ENCODE peak calls at places on chromosomes 11 and 22, in eight cellular contexts. K is lower lobe of right lung; B is GM23248; J is aorta; O is transverse colon; G is CD8-positive, alpha-beta memory T cell; C is right lobe of liver; E is psoas muscle. A is an unnamed sample. For H3K36me3, the result is how much of the 10 kb centered on the place peaks cover.

GRCh38 chr11:17720796-17721171 is 1.4 kb downstream of the MYOD1 start:
- DNase-seq in B (no peak), K (no peak), G (no peak), C (no peak), O (no peak), E (peak), J (no peak), A (no peak)

GRCh38 chr22:45225732-45226560 is 14.7 kb downstream of the KIAA0930 start:
- DNase-seq in B (peak), O (peak), E (peak), J (peak), G (no peak), C (peak), K (peak), A (peak)

GRCh38 chr11:68402355-68403031 is 58.1 kb upstream of the PPP6R3 start:
- DNase-seq in J (no peak), E (no peak), B (no peak), K (no peak), O (no peak), C (no peak), G (no peak), A (no peak)

GRCh38 chr11:94553938-94554337 is 10.2 kb downstream of the FUT4 start:
- DNase-seq in J (no peak), O (no peak), B (peak), E (no peak), C (no peak), K (no peak), G (no peak), A (no peak)

GRCh38 chr11:123330071-123330470 is 100.0 kb upstream of the GRAMD1B start:
- DNase-seq in G (no peak), O (no peak), K (no peak), C (no peak), B (no peak), J (no peak), E (no peak), A (no peak)

GRCh38 chr22:36768141-36768540 is 7.8 kb downstream of the IFT27 start:
- DNase-seq in O (no peak), C (no peak), E (no peak), J (no peak), K (no peak), G (no peak), B (no peak), A (no peak)

GRCh38 chr11:46295312-46295995 is 18.0 kb downstream of the CREB3L1 start:
- DNase-seq in B (peak), K (peak), C (peak), E (peak), G (peak), J (peak), O (peak), A (peak)

GRCh38 chr11:121716060-121716459 is 263.3 kb upstream of the SORL1-AS1 start:
- DNase-seq in K (no peak), J (no peak), B (peak), O (no peak), C (no peak), G (no peak), E (no peak), A (peak)

GRCh38 chr22:24516301-24516737 is 21.2 kb downstream of the UPB1 start:
- DNase-seq in K (no peak), E (peak), B (peak), G (no peak), C (no peak), J (no peak), O (no peak), A (peak)

GRCh38 chr11:18171377-18172000 is 1.1 kb upstream of the MRGPRX4 start:
- DNase-seq in K (no peak), C (peak), J (no peak), G (no peak), E (no peak), B (peak), O (no peak), A (peak)

GRCh38 chr22:17831527-17832251 is 57.4 kb upstream of the BID start:
- DNase-seq in O (no peak), E (peak), K (no peak), J (no peak), G (no peak), C (no peak), B (peak), A (no peak)

GRCh38 chr11:57549983-57550382 is 12.6 kb downstream of the SMTNL1 start:
- DNase-seq in C (no peak), B (no peak), G (no peak), K (no peak), J (peak), E (no peak), O (no peak), A (no peak)

GRCh38 chr11:68041617-68042218 is 2.9 kb downstream of the TCIRG1 start:
- DNase-seq in K (peak), B (no peak), J (peak), C (no peak), G (no peak), O (no peak), E (peak), A (no peak)

GRCh38 chr11:15091620-15092019 is 18.2 kb downstream of the CALCB start:
- DNase-seq in O (no peak), K (no peak), C (no peak), G (no peak), E (no peak), B (no peak), J (no peak), A (no peak)

GRCh38 chr22:31956360-31956759 is 12.0 kb downstream of the YWHAH start:
- DNase-seq in E (no peak), B (no peak), J (no peak), C (no peak), O (no peak), K (no peak), G (no peak), A (no peak)

GRCh38 chr11:113458189-113458588 is 17.0 kb downstream of the DRD2 start:
- DNase-seq in E (no peak), J (no peak), G (no peak), B (no peak), O (no peak), C (no peak), K (no peak), A (no peak)

GRCh38 chr22:50714150-50714549 is 23.9 kb upstream of the ACR start:
- DNase-seq in E (peak), J (peak), C (peak), B (no peak), K (peak), G (no peak), O (no peak), A (no peak)

GRCh38 chr11:1300121-1300520 is 9.3 kb downstream of the TOLLIP start:
- DNase-seq in O (no peak), K (no peak), E (no peak), J (no peak), B (no peak), G (no peak), C (no peak), A (no peak)

GRCh38 chr11:2691991-2692841 is 7.6 kb downstream of the KCNQ1OT1 start:
- DNase-seq in B (no peak), J (no peak), C (no peak), O (no peak), E (peak), G (no peak), K (no peak), A (no peak)

GRCh38 chr22:37416806-37417205 is 10.5 kb downstream of the ELFN2 start:
- DNase-seq in G (no peak), O (no peak), J (no peak), K (no peak), B (no peak), E (no peak), C (no peak), A (no peak)

GRCh38 chr22:26981520-26981919 is 324.1 kb downstream of the MIAT start:
- DNase-seq in B (no peak), K (no peak), J (peak), E (no peak), G (no peak), O (peak), C (no peak), A (no peak)

GRCh38 chr22:23845661-23846469 is 7.1 kb upstream of the DERL3 start:
- DNase-seq in J (no peak), O (no peak), B (no peak), C (no peak), K (no peak), G (no peak), E (peak), A (no peak)

GRCh38 chr11:47847892-47848635 is at the start of gene NUP160:
- DNase-seq in K (peak), J (peak), G (peak), B (peak), O (peak), C (peak), E (peak), A (peak)

GRCh38 chr11:65013130-65013691 is 749 bp upstream of the ARL2 start:
- DNase-seq in K (peak), O (peak), B (peak), J (peak), E (peak), C (peak), G (peak), A (peak)

GRCh38 chr11:110000858-110001257 is 92.3 kb upstream of the ZC3H12C start:
- DNase-seq in G (no peak), E (no peak), K (no peak), B (no peak), O (no peak), J (no peak), C (no peak), A (no peak)

GRCh38 chr22:19848298-19849224 is 6.1 kb downstream of the GNB1L start:
- DNase-seq in C (peak), K (peak), G (no peak), O (peak), B (peak), J (no peak), E (peak), A (no peak)

GRCh38 chr11:8281266-8281665 is 17.6 kb upstream of the LMO1 start:
- DNase-seq in B (no peak), E (no peak), J (peak), G (no peak), C (no peak), O (no peak), K (peak), A (no peak)

GRCh38 chr11:112298535-112298934 is 37.9 kb upstream of the PLET1 start:
- DNase-seq in O (no peak), K (no peak), G (no peak), C (peak), E (peak), J (no peak), B (no peak), A (no peak)

GRCh38 chr11:8309311-8309710 is 45.6 kb upstream of the LMO1 start:
- DNase-seq in C (no peak), K (no peak), E (no peak), G (no peak), B (no peak), O (no peak), J (no peak), A (no peak)

GRCh38 chr11:134592391-134592990 is 180.4 kb upstream of the B3GAT1 start:
- DNase-seq in B (no peak), K (peak), G (peak), C (peak), O (peak), E (no peak), J (peak), A (no peak)

GRCh38 chr11:134498326-134499139 is 86.5 kb upstream of the B3GAT1 start:
- DNase-seq in E (no peak), B (no peak), O (no peak), J (peak), K (no peak), G (no peak), C (peak), A (no peak)

GRCh38 chr22:38309614-38310517 is 7.4 kb downstream of the CSNK1E start:
- DNase-seq in B (peak), E (peak), K (no peak), O (no peak), C (peak), G (no peak), J (no peak), A (no peak)

GRCh38 chr11:110573411-110573810 is 138.8 kb downstream of the ARHGAP20 start:
- DNase-seq in O (no peak), E (no peak), B (no peak), G (no peak), C (no peak), J (no peak), K (no peak), A (no peak)

DNA sequence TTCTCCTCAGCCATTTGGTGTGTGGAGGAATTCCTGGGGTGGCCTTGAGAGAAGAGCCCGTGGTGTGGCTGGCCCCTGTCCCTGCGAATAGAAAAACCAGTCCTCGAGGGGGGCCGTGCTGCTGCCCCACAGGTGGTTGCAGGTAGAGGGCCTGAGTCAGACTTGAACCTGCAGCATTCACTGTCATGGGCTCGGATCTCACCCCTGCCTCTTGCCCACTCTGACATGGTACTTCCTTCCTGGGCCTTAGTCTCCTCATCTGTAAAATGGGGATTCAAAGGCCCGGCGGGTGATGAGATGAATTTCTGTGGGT is 19.4 kb downstream of the TRMU start:
- DNase-seq in E (no peak), B (no peak), K (no peak), O (peak), C (no peak), G (no peak), J (peak), A (no peak)
- H3K36me3 ChIP-seq in E (half or more), B (under half), K (half or more), O (under half), C (under half), G (under half), J (under half), A (half or more)

DNA sequence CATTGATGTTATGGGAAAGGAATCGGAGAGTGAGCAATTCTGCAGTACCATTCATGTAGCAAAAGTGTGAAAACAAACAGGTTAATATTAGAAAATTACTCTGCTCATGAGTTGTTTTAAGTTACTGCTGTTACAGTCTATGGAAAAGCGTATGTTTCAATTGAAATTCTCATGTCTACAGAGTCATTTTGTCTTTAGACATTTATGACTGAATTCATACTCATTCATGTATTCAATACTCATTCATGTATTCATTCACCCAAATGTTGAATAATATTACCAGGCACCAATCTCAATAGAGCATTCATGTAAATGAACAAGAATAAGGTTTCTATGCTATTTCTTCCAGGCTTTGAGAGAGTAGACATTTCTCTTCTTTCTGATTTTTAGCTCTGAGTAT is 8.1 kb downstream of the FLI1 start:
- DNase-seq in J (no peak), E (no peak), C (no peak), K (no peak), O (no peak), B (no peak), G (no peak), A (no peak)
- H3K36me3 ChIP-seq in J (under half), E (under half), C (under half), K (under half), O (under half), B (under half), G (under half), A (under half)

GRCh38 chr22:46719921-46720320 is 18.1 kb downstream of the CERK start:
- DNase-seq in O (no peak), G (no peak), J (no peak), C (no peak), E (no peak), K (no peak), B (no peak), A (no peak)
- H3K36me3 ChIP-seq in O (under half), G (under half), J (under half), C (under half), E (half or more), K (half or more), B (under half), A (under half)

GRCh38 chr11:74168838-74169237 is 2.0 kb downstream of the C2CD3 start:
- DNase-seq in B (no peak), G (no peak), C (no peak), O (no peak), K (no peak), J (no peak), E (no peak), A (no peak)

GRCh38 chr11:74170694-74171629 is at the start of the genes C2CD3 and PPME1:
- DNase-seq in C (peak), B (peak), E (peak), J (peak), G (peak), O (peak), K (peak), A (peak)

GRCh38 chr11:74171630-74172465 is 759 bp downstream of the PPME1 start:
- DNase-seq in G (no peak), O (no peak), K (no peak), B (peak), E (no peak), J (no peak), C (no peak), A (peak)

GRCh38 chr11:74169736-74170458 is 905 bp downstream of the C2CD3 start:
- DNase-seq in J (no peak), B (peak), E (no peak), O (no peak), K (no peak), G (no peak), C (no peak), A (no peak)
- H3K36me3 ChIP-seq in J (under half), B (under half), E (under half), O (under half), K (under half), G (under half), C (under half), A (under half)

GRCh38 chr11:86277741-86278140 is 24.3 kb upstream of the HIKESHI start:
- DNase-seq in B (no peak), J (no peak), K (no peak), O (no peak), G (no peak), E (no peak), C (no peak), A (peak)

GRCh38 chr11:86278226-86278625 is 23.8 kb upstream of the HIKESHI start:
- DNase-seq in G (no peak), K (no peak), B (no peak), C (no peak), J (no peak), O (no peak), E (no peak), A (no peak)

GRCh38 chr11:86275493-86276370 is 26.3 kb upstream of the HIKESHI start:
- DNase-seq in B (no peak), O (no peak), E (no peak), J (no peak), C (no peak), K (no peak), G (no peak), A (no peak)

GRCh38 chr11:86274999-86275398 is 27.0 kb upstream of the HIKESHI start:
- DNase-seq in B (no peak), O (no peak), E (no peak), G (no peak), C (no peak), K (no peak), J (no peak), A (no peak)

GRCh38 chr11:86274503-86274902 is 27.5 kb upstream of the HIKESHI start:
- DNase-seq in G (no peak), J (no peak), K (no peak), E (no peak), C (no peak), O (no peak), B (no peak), A (no peak)
- H3K36me3 ChIP-seq in G (under half), J (under half), K (under half), E (under half), C (under half), O (under half), B (under half), A (under half)